ENCODE peak calls at places on chromosome 21, in six cellular contexts. B, X, W, O, G and H are unnamed samples.

GRCh38 chr21:45972716-45973474 is 8.7 kb upstream of the COL6A1 start:
- DNase-seq in B (no peak), X (peak; percentile 56), W (no peak), O (no peak), G (no peak), H (peak; percentile 64)

GRCh38 chr21:36166705-36167104 is 10.1 kb downstream of the DOP1B start:
- DNase-seq in B (no peak), X (no peak), W (no peak), O (no peak), G (peak; percentile 51), H (peak; percentile 51)

GRCh38 chr21:43613755-43614638 is 45.3 kb downstream of the HSF2BP start:
- DNase-seq in B (no peak), X (no peak), W (no peak), O (no peak), G (no peak), H (no peak)

GRCh38 chr21:33383056-33383888 is 19.9 kb upstream of the IFNGR2 start:
- DNase-seq in B (no peak), X (no peak), W (no peak), O (peak; percentile 92), G (peak; percentile 52), H (no peak)

GRCh38 chr21:46039891-46040660 is 57.8 kb upstream of the COL6A2 start:
- DNase-seq in B (no peak), X (no peak), W (no peak), O (no peak), G (no peak), H (no peak)

GRCh38 chr21:35324372-35325220 is 275.5 kb upstream of the RUNX1 start:
- DNase-seq in B (no peak), X (no peak), W (no peak), O (no peak), G (peak; percentile 55), H (no peak)

GRCh38 chr21:40160911-40161310 is 293.7 kb downstream of the PCP4 start:
- DNase-seq in B (no peak), X (no peak), W (no peak), O (no peak), G (no peak), H (no peak)

GRCh38 chr21:16315223-16315622 is 585.4 kb downstream of the USP25 start:
- DNase-seq in B (no peak), X (no peak), W (no peak), O (no peak), G (no peak), H (no peak)

GRCh38 chr21:33384851-33385331 is 18.3 kb upstream of the IFNGR2 start:
- DNase-seq in B (no peak), X (no peak), W (no peak), O (peak; percentile 72), G (no peak), H (no peak)

GRCh38 chr21:23021481-23021880 is 2023.3 kb downstream of the NCAM2 start:
- DNase-seq in B (no peak), X (no peak), W (no peak), O (no peak), G (no peak), H (no peak)

GRCh38 chr21:42534361-42534900 is 20.8 kb downstream of the SLC37A1 start:
- DNase-seq in B (no peak), X (peak; percentile 66), W (no peak), O (no peak), G (no peak), H (peak; percentile 91)